ENCODE peak calls at places on chromosomes 2 and 18, in eight cellular contexts. M is AG04449, Q is colonic mucosa, I is fibroblast of mammary gland, T is adrenal gland, Z is HCT116, D is keratinocyte, O is WERI-Rb-1. A is an unnamed sample.

GRCh38 chr2:17296676-17297075 is 221.6 kb downstream of the RAD51AP2 start:
- DNase-seq in M (no peak), Q (no peak), I (no peak), T (no peak), Z (no peak), D (no peak), O (no peak), A (no peak)

GRCh38 chr2:177143444-177143843 is 69.2 kb upstream of the HNRNPA3 start:
- DNase-seq in M (peak; percentile 44), Q (no peak), I (peak; percentile 87), T (peak; percentile 60), Z (no peak), D (no peak), O (no peak), A (peak; percentile 43)

GRCh38 chr2:236124182-236124581 is 44.0 kb downstream of the GBX2 start:
- DNase-seq in M (no peak), Q (no peak), I (no peak), T (no peak), Z (no peak), D (no peak), O (no peak), A (no peak)

GRCh38 chr18:22789600-22789999 is 143.5 kb upstream of the RBBP8 start:
- DNase-seq in M (no peak), Q (no peak), I (no peak), T (no peak), Z (no peak), D (no peak), O (no peak), A (no peak)

GRCh38 chr18:10336749-10337148 is 117.7 kb upstream of the APCDD1 start:
- DNase-seq in M (no peak), Q (no peak), I (no peak), T (no peak), Z (no peak), D (no peak), O (no peak), A (no peak)

GRCh38 chr18:3305933-3306332 is 44.0 kb downstream of the MYL12B start:
- DNase-seq in M (no peak), Q (no peak), I (peak; percentile 86), T (peak; percentile 79), Z (no peak), D (no peak), O (no peak), A (peak; percentile 51)

GRCh38 chr2:50674876-50675275 is 357.1 kb downstream of the NRXN1 start:
- DNase-seq in M (no peak), Q (no peak), I (no peak), T (no peak), Z (no peak), D (no peak), O (peak; percentile 15), A (no peak)

GRCh38 chr2:28395334-28396061 is 2.8 kb downstream of the FOSL2 start:
- DNase-seq in M (no peak), Q (peak; percentile 68), I (peak; percentile 77), T (peak; percentile 80), Z (no peak), D (no peak), O (no peak), A (peak; percentile 87)

GRCh38 chr2:226699321-226699720 is 100.3 kb downstream of the IRS1 start:
- DNase-seq in M (no peak), Q (peak; percentile 20), I (peak; percentile 86), T (peak; percentile 93), Z (no peak), D (no peak), O (no peak), A (peak; percentile 61)

GRCh38 chr2:8677646-8678592 is 3.9 kb upstream of the ID2 start:
- DNase-seq in M (no peak), Q (peak; percentile 73), I (peak; percentile 44), T (peak; percentile 81), Z (peak; percentile 34), D (no peak), O (peak; percentile 80), A (peak; percentile 86)

GRCh38 chr2:70133521-70134348 is 46.5 kb downstream of the PCBP1 start:
- DNase-seq in M (no peak), Q (no peak), I (no peak), T (no peak), Z (no peak), D (no peak), O (no peak), A (peak; percentile 62)

GRCh38 chr2:70132244-70133126 is 45.2 kb downstream of the PCBP1 start:
- DNase-seq in M (no peak), Q (peak; percentile 52), I (peak; percentile 76), T (peak; percentile 70), Z (no peak), D (no peak), O (no peak), A (peak; percentile 72)

GRCh38 chr2:70127920-70128444 is 40.7 kb downstream of the PCBP1 start:
- DNase-seq in M (no peak), Q (no peak), I (no peak), T (no peak), Z (no peak), D (no peak), O (no peak), A (no peak)

GRCh38 chr2:70133127-70133452 is 45.8 kb downstream of the PCBP1 start:
- DNase-seq in M (no peak), Q (no peak), I (no peak), T (no peak), Z (no peak), D (no peak), O (no peak), A (no peak)
- H3K4me3 ChIP-seq in M (peak overlapping the region; percentile 43), Q (no peak overlapping the region), I (no peak overlapping the region), T (peak overlapping the region; percentile 34), Z (peak overlapping the region; percentile 16), D (peak overlapping the region; percentile 63), O (no peak overlapping the region), A (peak overlapping the region; percentile 38)

GRCh38 chr2:10819714-10820314 is 7.2 kb upstream of the PDIA6 start:
- DNase-seq in M (no peak), Q (no peak), I (no peak), T (no peak), Z (no peak), D (no peak), O (no peak), A (no peak)

GRCh38 chr2:10820562-10820961 is 8.0 kb upstream of the PDIA6 start:
- DNase-seq in M (no peak), Q (no peak), I (no peak), T (peak; percentile 52), Z (no peak), D (no peak), O (no peak), A (no peak)

GRCh38 chr2:10818986-10819385 is 6.4 kb upstream of the PDIA6 start:
- DNase-seq in M (no peak), Q (no peak), I (no peak), T (no peak), Z (no peak), D (no peak), O (no peak), A (no peak)

GRCh38 chr2:10814571-10815331 is 2.2 kb upstream of the PDIA6 start:
- DNase-seq in M (no peak), Q (no peak), I (no peak), T (peak; percentile 54), Z (no peak), D (no peak), O (no peak), A (no peak)

DNA sequence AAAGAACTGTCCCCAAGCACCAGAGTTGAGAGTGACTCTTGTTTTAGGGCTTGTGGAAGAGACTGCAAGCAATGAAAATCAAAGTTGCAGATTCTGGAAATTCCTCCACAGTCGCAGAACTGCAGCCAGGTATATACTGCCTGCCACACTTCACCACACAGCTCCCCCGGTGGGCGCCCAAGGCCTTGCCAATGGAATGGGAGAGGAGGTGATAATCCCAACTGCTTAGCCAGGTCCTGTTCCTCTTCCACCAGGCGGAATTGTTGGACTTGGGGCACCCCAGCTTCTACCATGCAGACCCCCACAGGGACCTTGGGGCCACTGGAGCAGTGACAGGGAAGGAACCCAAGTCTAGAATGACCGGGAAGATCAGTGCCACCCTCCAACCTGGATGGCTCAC is 4.8 kb upstream of the PDIA6 start:
- DNase-seq in M (no peak), Q (no peak), I (no peak), T (peak; percentile 37), Z (peak; percentile 37), D (no peak), O (no peak), A (no peak)
- TF ChIP-seq CTCF in M (peak; percentile 48), Q (no peak), I (peak; percentile 32), T (no peak), Z (no peak), D (peak; percentile 46), O (no peak), A (peak; percentile 21)

DNA sequence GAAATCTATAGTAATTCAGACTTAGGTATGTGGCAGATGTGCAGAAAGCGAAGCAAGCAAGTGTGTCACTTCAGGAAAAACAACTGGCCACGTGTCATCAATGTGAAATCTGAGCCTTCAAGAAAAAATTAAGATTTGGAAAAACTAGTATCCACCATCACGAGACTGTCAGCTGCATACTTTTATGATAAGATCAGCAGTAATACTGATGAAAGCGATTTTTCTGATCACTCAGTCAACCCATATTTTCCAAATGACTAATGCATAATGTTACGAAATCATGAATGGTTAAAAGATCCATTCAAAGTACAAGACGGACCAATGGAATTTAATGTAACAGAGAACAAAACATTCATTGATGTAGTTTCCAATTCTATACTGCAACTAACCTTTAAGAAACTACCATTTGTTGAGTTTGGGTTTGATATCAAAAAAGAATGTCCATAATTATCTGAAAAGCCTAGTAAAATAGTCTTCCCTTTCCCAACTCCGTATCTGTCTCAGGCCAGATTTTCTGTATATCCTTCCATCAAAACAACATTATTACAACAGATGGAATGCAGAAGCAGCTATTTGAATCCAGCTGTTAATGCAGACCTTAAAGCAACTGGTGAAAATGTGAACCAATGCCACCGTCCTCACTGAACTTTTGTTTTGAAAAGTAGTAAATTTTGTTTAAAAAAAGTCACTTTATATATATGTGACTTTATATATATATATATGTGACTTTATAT is 17.0 kb upstream of the BCL2 start:
- DNase-seq in M (peak; percentile 74), Q (no peak), I (peak; percentile 97), T (no peak), Z (peak; percentile 57), D (peak; percentile 54), O (no peak), A (peak; percentile 95)
- H3K4me3 ChIP-seq in M (no peak overlapping the region), Q (no peak overlapping the region), I (no peak overlapping the region), T (no peak overlapping the region), Z (no peak overlapping the region), D (no peak overlapping the region), O (no peak overlapping the region), A (no peak overlapping the region)

GRCh38 chr2:186780701-186781316 is 68.2 kb downstream of the ZSWIM2 start:
- DNase-seq in M (no peak), Q (no peak), I (peak; percentile 35), T (no peak), Z (peak; percentile 48), D (no peak), O (peak; percentile 45), A (peak; percentile 39)
- TF ChIP-seq CTCF in M (no peak), Q (no peak), I (peak; percentile 17), T (no peak), Z (peak; percentile 58), D (no peak), O (peak; percentile 50), A (peak; percentile 6)

GRCh38 chr2:26299488-26300092 is 46.4 kb upstream of the SELENOI start:
- DNase-seq in M (no peak), Q (peak; percentile 46), I (peak; percentile 63), T (peak; percentile 61), Z (no peak), D (no peak), O (no peak), A (peak; percentile 80)
- H3K4me3 ChIP-seq in M (peak overlapping the region; percentile 57), Q (peak overlapping the region; percentile 43), I (peak overlapping the region; percentile 50), T (peak overlapping the region; percentile 64), Z (no peak overlapping the region), D (peak overlapping the region; percentile 79), O (peak overlapping the region; percentile 36), A (peak overlapping the region; percentile 64)

GRCh38 chr18:32019251-32019943 is 772 bp downstream of the RNF125 start:
- DNase-seq in M (no peak), Q (peak; percentile 77), I (peak; percentile 35), T (no peak), Z (peak; percentile 26), D (no peak), O (peak; percentile 10), A (peak; percentile 28)
- TF ChIP-seq CTCF in M (no peak), Q (no peak), I (no peak), T (no peak), Z (no peak), D (no peak), O (no peak), A (no peak)